ENCODE peak calls at places on chromosomes 6 and 20, in seven cellular contexts. One of them, this sample, is unnamed.

GRCh38 chr6:37871616-37872384 is 52.3 kb downstream of the ZFAND3 start:
- DNase-seq in AG04450: no peak
- DNase-seq in H54: no peak
- DNase-seq in RKO: no peak
- DNase-seq in nephron progenitor cell: no peak
- DNase-seq in pancreas: no peak
- DNase-seq in adipocyte: no peak
- DNase-seq in this sample: no peak

GRCh38 chr20:57991211-57991841 is 237.1 kb downstream of the ANKRD60 start:
- DNase-seq in AG04450: no peak
- DNase-seq in H54: peak
- DNase-seq in RKO: no peak
- DNase-seq in nephron progenitor cell: no peak
- DNase-seq in pancreas: no peak
- DNase-seq in adipocyte: peak
- DNase-seq in this sample: no peak

GRCh38 chr6:12962995-12963394 is 246.4 kb downstream of the PHACTR1 start:
- DNase-seq in AG04450: no peak
- DNase-seq in H54: no peak
- DNase-seq in RKO: no peak
- DNase-seq in nephron progenitor cell: no peak
- DNase-seq in pancreas: no peak
- DNase-seq in adipocyte: no peak
- DNase-seq in this sample: no peak

GRCh38 chr6:17102258-17102870 is 514 bp downstream of the STMND1 start:
- DNase-seq in AG04450: no peak
- DNase-seq in H54: no peak
- DNase-seq in RKO: no peak
- DNase-seq in nephron progenitor cell: no peak
- DNase-seq in pancreas: no peak
- DNase-seq in adipocyte: no peak
- DNase-seq in this sample: no peak

GRCh38 chr6:82712826-82713225 is 349.2 kb downstream of the TPBG start:
- DNase-seq in AG04450: no peak
- DNase-seq in H54: no peak
- DNase-seq in RKO: peak
- DNase-seq in nephron progenitor cell: no peak
- DNase-seq in pancreas: no peak
- DNase-seq in adipocyte: no peak
- DNase-seq in this sample: no peak

GRCh38 chr6:54085047-54085446 is 26.2 kb upstream of the MLIP start:
- DNase-seq in AG04450: no peak
- DNase-seq in H54: no peak
- DNase-seq in RKO: no peak
- DNase-seq in nephron progenitor cell: no peak
- DNase-seq in pancreas: no peak
- DNase-seq in adipocyte: peak
- DNase-seq in this sample: no peak

GRCh38 chr6:4163408-4163807 is 28.0 kb upstream of the ECI2 start:
- DNase-seq in AG04450: no peak
- DNase-seq in H54: no peak
- DNase-seq in RKO: no peak
- DNase-seq in nephron progenitor cell: no peak
- DNase-seq in pancreas: no peak
- DNase-seq in adipocyte: no peak
- DNase-seq in this sample: no peak

GRCh38 chr6:126040826-126041225 is 54.5 kb downstream of the TRMT11 start:
- DNase-seq in AG04450: no peak
- DNase-seq in H54: peak
- DNase-seq in RKO: peak
- DNase-seq in nephron progenitor cell: no peak
- DNase-seq in pancreas: peak
- DNase-seq in adipocyte: peak
- DNase-seq in this sample: no peak

GRCh38 chr6:143973097-143973979 is 34.7 kb downstream of the PLAGL1 start:
- DNase-seq in AG04450: no peak
- DNase-seq in H54: no peak
- DNase-seq in RKO: no peak
- DNase-seq in nephron progenitor cell: peak
- DNase-seq in pancreas: no peak
- DNase-seq in adipocyte: no peak
- DNase-seq in this sample: no peak

GRCh38 chr6:30871592-30872183 is 12.6 kb upstream of the DDR1 start:
- DNase-seq in AG04450: no peak
- DNase-seq in H54: no peak
- DNase-seq in RKO: no peak
- DNase-seq in nephron progenitor cell: no peak
- DNase-seq in pancreas: no peak
- DNase-seq in adipocyte: no peak
- DNase-seq in this sample: no peak

GRCh38 chr6:159906400-159906799 is 15.6 kb downstream of the MAS1 start:
- DNase-seq in AG04450: no peak
- DNase-seq in H54: no peak
- DNase-seq in RKO: no peak
- DNase-seq in nephron progenitor cell: no peak
- DNase-seq in pancreas: no peak
- DNase-seq in adipocyte: no peak
- DNase-seq in this sample: no peak

GRCh38 chr6:25442898-25443297 is 163.7 kb downstream of the CARMIL1 start:
- DNase-seq in AG04450: no peak
- DNase-seq in H54: no peak
- DNase-seq in RKO: no peak
- DNase-seq in nephron progenitor cell: no peak
- DNase-seq in pancreas: no peak
- DNase-seq in adipocyte: peak
- DNase-seq in this sample: no peak

GRCh38 chr20:12825180-12825579 is 183.6 kb upstream of the SPTLC3 start:
- DNase-seq in AG04450: no peak
- DNase-seq in H54: no peak
- DNase-seq in RKO: no peak
- DNase-seq in nephron progenitor cell: no peak
- DNase-seq in pancreas: no peak
- DNase-seq in adipocyte: no peak
- DNase-seq in this sample: no peak

GRCh38 chr20:10647471-10647870 is 26.3 kb downstream of the JAG1 start:
- DNase-seq in AG04450: no peak
- DNase-seq in H54: no peak
- DNase-seq in RKO: no peak
- DNase-seq in nephron progenitor cell: no peak
- DNase-seq in pancreas: no peak
- DNase-seq in adipocyte: no peak
- DNase-seq in this sample: no peak

GRCh38 chr6:3284436-3284876 is 25.7 kb downstream of the PSMG4 start:
- DNase-seq in AG04450: no peak
- DNase-seq in H54: no peak
- DNase-seq in RKO: no peak
- DNase-seq in nephron progenitor cell: no peak
- DNase-seq in pancreas: no peak
- DNase-seq in adipocyte: no peak
- DNase-seq in this sample: no peak

GRCh38 chr6:107115695-107116327 is 496 bp upstream of the BEND3 start:
- DNase-seq in AG04450: no peak
- DNase-seq in H54: peak
- DNase-seq in RKO: peak
- DNase-seq in nephron progenitor cell: peak
- DNase-seq in pancreas: peak
- DNase-seq in adipocyte: peak
- DNase-seq in this sample: no peak

GRCh38 chr6:73704260-73704659 is 8.3 kb downstream of the CD109 start:
- DNase-seq in AG04450: peak
- DNase-seq in H54: no peak
- DNase-seq in RKO: peak
- DNase-seq in nephron progenitor cell: no peak
- DNase-seq in pancreas: no peak
- DNase-seq in adipocyte: peak
- DNase-seq in this sample: no peak

GRCh38 chr20:25146976-25147375 is 48.5 kb upstream of the ENTPD6 start:
- DNase-seq in AG04450: no peak
- DNase-seq in H54: no peak
- DNase-seq in RKO: no peak
- DNase-seq in nephron progenitor cell: no peak
- DNase-seq in pancreas: no peak
- DNase-seq in adipocyte: no peak
- DNase-seq in this sample: no peak

GRCh38 chr6:77173472-77174074 is 289.7 kb downstream of the HTR1B start:
- DNase-seq in AG04450: no peak
- DNase-seq in H54: no peak
- DNase-seq in RKO: no peak
- DNase-seq in nephron progenitor cell: no peak
- DNase-seq in pancreas: no peak
- DNase-seq in adipocyte: no peak
- DNase-seq in this sample: no peak

GRCh38 chr6:108661430-108661829 is 100.7 kb downstream of the FOXO3 start:
- DNase-seq in AG04450: no peak
- DNase-seq in H54: peak
- DNase-seq in RKO: peak
- DNase-seq in nephron progenitor cell: no peak
- DNase-seq in pancreas: no peak
- DNase-seq in adipocyte: peak
- DNase-seq in this sample: no peak

GRCh38 chr20:6637160-6637579 is 130.3 kb upstream of the BMP2 start:
- DNase-seq in AG04450: no peak
- DNase-seq in H54: no peak
- DNase-seq in RKO: no peak
- DNase-seq in nephron progenitor cell: no peak
- DNase-seq in pancreas: no peak
- DNase-seq in adipocyte: no peak
- DNase-seq in this sample: no peak